ENCODE peak calls at places on chromosomes 7 and 10, in eight cellular contexts. S is H7, K is neural progenitor cell, E is BE2C, Q is endodermal cell, W is tibial artery, H is uterus, C is aorta. J is an unnamed sample. For H3K27me3 and H3K36me3, the result is how much of the 10 kb centered on the place peaks cover.

GRCh38 chr7:126303926-126304325 is 948.8 kb downstream of the GRM8 start:
- DNase-seq in W (no peak), H (no peak), E (no peak), C (no peak), K (no peak), Q (no peak), S (no peak), J (no peak)

GRCh38 chr7:114431198-114431597 is 16.6 kb downstream of the FOXP2 start:
- DNase-seq in K (peak), E (no peak), H (no peak), W (no peak), Q (no peak), S (no peak), C (no peak), J (no peak)

GRCh38 chr7:87543623-87544022 is 57.1 kb downstream of the ABCB1 start:
- DNase-seq in C (no peak), E (no peak), W (no peak), K (no peak), H (no peak), Q (no peak), S (no peak), J (no peak)

GRCh38 chr7:16940777-16941176 is 59.0 kb upstream of the AGR3 start:
- DNase-seq in K (no peak), Q (no peak), S (no peak), E (no peak), H (no peak), C (no peak), W (no peak), J (no peak)

GRCh38 chr10:119060107-119060506 is 20.5 kb downstream of the EIF3A start:
- DNase-seq in K (no peak), S (no peak), W (no peak), C (no peak), E (no peak), Q (no peak), H (no peak), J (no peak)

GRCh38 chr10:28291881-28292297 is 11.0 kb downstream of the MPP7 start:
- DNase-seq in K (no peak), E (no peak), C (no peak), Q (no peak), H (no peak), S (no peak), W (no peak), J (peak)

GRCh38 chr10:21424511-21424910 is 101.0 kb downstream of the SKIDA1 start:
- DNase-seq in C (no peak), S (no peak), E (no peak), H (no peak), W (no peak), Q (no peak), K (no peak), J (no peak)

GRCh38 chr10:78170026-78170475 is 136.4 kb downstream of the RPS24 start:
- DNase-seq in W (no peak), Q (no peak), K (no peak), E (no peak), H (no peak), S (no peak), C (no peak), J (no peak)

GRCh38 chr10:78778446-78779338 is 290.1 kb upstream of the ZMIZ1 start:
- DNase-seq in H (no peak), Q (peak), C (no peak), E (no peak), K (no peak), S (no peak), W (no peak), J (no peak)

GRCh38 chr10:8365935-8366911 is 311.7 kb downstream of the GATA3 start:
- DNase-seq in H (no peak), C (no peak), K (no peak), Q (no peak), S (peak), E (no peak), W (no peak), J (no peak)

GRCh38 chr7:70134029-70134445 is 535.8 kb downstream of the AUTS2 start:
- DNase-seq in C (no peak), W (no peak), S (no peak), H (no peak), E (peak), K (no peak), Q (no peak), J (peak)

GRCh38 chr7:98399462-98399861 is 1.4 kb downstream of the BAIAP2L1 start:
- DNase-seq in H (no peak), K (peak), S (no peak), Q (no peak), W (no peak), E (no peak), C (no peak), J (peak)

GRCh38 chr10:30366351-30366750 is 17.3 kb upstream of the MTPAP start:
- DNase-seq in W (no peak), K (no peak), E (no peak), C (no peak), S (no peak), H (no peak), Q (no peak), J (no peak)

GRCh38 chr10:3067045-3067858 is at the start of gene PFKP:
- DNase-seq in W (no peak), S (peak), C (peak), Q (peak), E (peak), K (peak), H (peak), J (peak)

GRCh38 chr10:59006511-59007306 is 169.7 kb upstream of the PHYHIPL start:
- DNase-seq in E (no peak), C (no peak), K (no peak), S (no peak), Q (no peak), H (peak), W (peak), J (peak)

GRCh38 chr7:133284092-133284491 is 31.2 kb downstream of the EXOC4 start:
- DNase-seq in C (no peak), Q (no peak), K (no peak), W (no peak), H (no peak), E (no peak), S (no peak), J (no peak)

GRCh38 chr10:113015201-113015600 is 65.2 kb downstream of the TCF7L2 start:
- DNase-seq in W (no peak), S (peak), E (no peak), K (no peak), H (no peak), C (no peak), Q (no peak), J (no peak)

GRCh38 chr7:20598479-20599419 is 16.7 kb upstream of the ABCB5 start:
- DNase-seq in W (no peak), H (no peak), S (peak), E (no peak), C (no peak), K (peak), Q (no peak), J (peak)

GRCh38 chr10:91347529-91347928 is 62.6 kb upstream of the HECTD2 start:
- DNase-seq in E (no peak), W (no peak), Q (no peak), H (no peak), C (no peak), K (no peak), S (no peak), J (no peak)

GRCh38 chr10:22597142-22597541 is 117.2 kb downstream of the PIP4K2A start:
- DNase-seq in W (no peak), H (no peak), S (no peak), Q (peak), K (no peak), E (no peak), C (no peak), J (no peak)

GRCh38 chr7:35004531-35005096 is 32.7 kb downstream of the DPY19L1 start:
- DNase-seq in C (no peak), S (no peak), K (peak), E (peak), W (no peak), Q (no peak), H (no peak), J (no peak)

GRCh38 chr10:131178956-131179355 is 132.6 kb downstream of the TCERG1L start:
- DNase-seq in S (no peak), Q (peak), H (no peak), W (no peak), E (no peak), K (no peak), C (no peak), J (no peak)

GRCh38 chr10:92850186-92850585 is 1.9 kb downstream of the EXOC6 start:
- DNase-seq in Q (no peak), H (no peak), S (no peak), C (no peak), W (no peak), E (no peak), K (no peak), J (no peak)

DNA sequence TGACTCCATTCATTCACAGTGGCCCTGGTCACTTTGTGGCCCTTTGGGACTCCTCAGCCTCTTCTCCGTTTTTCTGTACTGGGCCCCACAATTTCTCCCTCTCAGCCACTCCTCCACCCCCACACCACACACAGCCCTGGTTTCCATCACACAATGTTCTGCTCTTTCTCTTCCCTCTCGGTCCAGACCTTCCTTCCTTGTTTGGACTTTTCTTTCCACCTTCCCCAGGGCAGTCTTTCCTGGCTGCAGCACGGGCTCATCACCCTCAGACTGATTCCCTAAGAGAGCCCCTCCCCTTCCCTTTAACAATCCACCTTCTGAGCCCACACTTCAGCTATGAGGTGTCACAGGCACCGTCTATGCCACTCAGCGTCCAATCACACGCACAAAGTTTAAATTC is 25.7 kb downstream of the CPXM2 start:
- DNase-seq in C (no peak), W (no peak), H (no peak), S (no peak), K (no peak), E (no peak), Q (no peak), J (no peak)
- H3K27me3 ChIP-seq in C (under half), W (under half), H (under half), S (under half), K (under half), E (under half), Q (under half), J (under half)

GRCh38 chr10:122230222-122230621 is 40.9 kb upstream of the BTBD16 start:
- DNase-seq in W (no peak), K (no peak), Q (no peak), S (no peak), E (no peak), C (no peak), H (no peak), J (no peak)

GRCh38 chr10:122233857-122234348 is 37.2 kb upstream of the BTBD16 start:
- DNase-seq in E (peak), C (no peak), S (no peak), H (no peak), K (no peak), Q (no peak), W (no peak), J (no peak)

GRCh38 chr10:122229678-122230077 is 41.4 kb upstream of the BTBD16 start:
- DNase-seq in S (no peak), H (no peak), C (no peak), K (no peak), E (no peak), W (no peak), Q (no peak), J (no peak)

GRCh38 chr10:122234416-122234815 is 36.7 kb upstream of the BTBD16 start:
- DNase-seq in S (no peak), H (no peak), K (peak), W (no peak), Q (no peak), E (no peak), C (no peak), J (no peak)

GRCh38 chr10:122232781-122233180 is 38.3 kb upstream of the BTBD16 start:
- DNase-seq in W (no peak), C (no peak), E (no peak), S (no peak), Q (no peak), H (no peak), K (no peak), J (peak)
- H3K36me3 ChIP-seq in W (half or more), C (under half), E (under half), S (under half), Q (under half), H (under half), K (under half), J (under half)

GRCh38 chr7:142801601-142802295 is 31.0 kb downstream of the PRSS2 start:
- DNase-seq in K (no peak), Q (peak), S (no peak), H (no peak), W (no peak), E (no peak), C (no peak), J (no peak)

GRCh38 chr7:142802301-142802700 is 31.5 kb downstream of the PRSS2 start:
- DNase-seq in H (no peak), W (no peak), K (no peak), C (no peak), E (no peak), Q (no peak), S (no peak), J (no peak)

GRCh38 chr7:142799483-142799882 is 28.7 kb downstream of the PRSS2 start:
- DNase-seq in K (no peak), W (no peak), C (no peak), H (no peak), Q (peak), S (no peak), E (no peak), J (no peak)

GRCh38 chr7:142800103-142800502 is 29.3 kb downstream of the PRSS2 start:
- DNase-seq in K (no peak), Q (no peak), W (no peak), H (no peak), C (no peak), S (no peak), E (no peak), J (no peak)

GRCh38 chr7:142800699-142801260 is 30.0 kb downstream of the PRSS2 start:
- DNase-seq in S (no peak), E (no peak), Q (peak), K (no peak), W (no peak), H (no peak), C (no peak), J (no peak)
- H3K27me3 ChIP-seq in S (under half), E (under half), Q (half or more), K (under half), W (under half), H (under half), C (under half), J (half or more)

GRCh38 chr7:862157-862556 is 14.2 kb upstream of the GET4 start:
- DNase-seq in E (no peak), Q (no peak), H (no peak), S (no peak), K (no peak), W (no peak), C (no peak), J (no peak)
- H3K36me3 ChIP-seq in E (half or more), Q (half or more), H (under half), S (under half), K (under half), W (half or more), C (under half), J (half or more)

DNA sequence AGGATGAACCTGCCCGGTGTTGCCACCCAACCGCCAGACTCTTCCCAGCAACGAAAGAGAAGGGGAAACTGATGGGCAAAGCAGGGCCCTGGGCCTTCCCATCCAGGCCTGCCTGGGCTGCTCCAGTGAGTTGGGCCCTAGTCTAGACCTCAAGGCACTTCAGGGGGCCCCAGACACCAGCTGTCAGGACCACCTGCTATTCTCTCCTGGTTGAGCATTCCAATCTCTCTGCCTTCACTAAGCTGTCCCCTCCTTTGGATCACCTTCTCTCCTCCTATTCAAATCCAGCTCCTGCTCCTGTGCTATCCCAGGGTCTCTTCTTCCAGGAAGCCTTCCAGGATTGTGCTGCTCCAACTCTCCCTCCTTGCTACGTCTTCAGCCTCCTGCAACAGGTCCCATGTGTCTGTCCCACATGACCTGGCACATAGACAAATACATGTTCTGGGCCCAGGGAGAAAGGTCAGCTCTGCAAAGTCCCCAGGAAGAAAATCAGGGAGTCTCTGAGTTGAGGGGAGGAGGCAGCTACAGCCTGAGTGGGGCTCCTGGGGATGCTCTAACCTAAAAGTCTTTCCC is 3.1 kb downstream of the STX1A start:
- DNase-seq in Q (no peak), C (no peak), K (no peak), H (no peak), E (no peak), W (no peak), S (no peak), J (no peak)
- H3K27me3 ChIP-seq in Q (under half), C (under half), K (under half), H (under half), E (under half), W (under half), S (under half), J (under half)

DNA sequence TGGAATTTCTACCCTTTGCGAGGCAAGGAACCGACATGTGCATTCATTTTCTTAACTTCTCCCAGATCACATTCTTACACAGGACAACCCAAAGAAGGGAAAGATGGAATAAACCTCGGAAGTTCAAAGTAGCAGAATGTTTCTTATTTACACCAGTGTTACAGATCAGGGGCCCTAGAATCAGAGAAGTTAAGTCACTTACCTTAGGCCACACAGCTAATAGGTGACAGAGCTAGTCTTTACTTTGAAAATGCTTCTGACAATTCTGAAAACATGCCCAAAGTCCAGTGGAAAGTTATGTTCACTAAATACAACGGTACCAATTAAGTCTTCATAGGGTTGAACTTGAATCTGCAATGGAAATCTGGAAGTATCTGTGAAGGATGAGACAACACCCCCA is 437.7 kb downstream of the DPP6 start:
- DNase-seq in S (no peak), C (no peak), W (no peak), E (no peak), Q (no peak), H (no peak), K (no peak), J (no peak)
- H3K36me3 ChIP-seq in S (under half), C (under half), W (under half), E (under half), Q (under half), H (under half), K (under half), J (under half)

DNA sequence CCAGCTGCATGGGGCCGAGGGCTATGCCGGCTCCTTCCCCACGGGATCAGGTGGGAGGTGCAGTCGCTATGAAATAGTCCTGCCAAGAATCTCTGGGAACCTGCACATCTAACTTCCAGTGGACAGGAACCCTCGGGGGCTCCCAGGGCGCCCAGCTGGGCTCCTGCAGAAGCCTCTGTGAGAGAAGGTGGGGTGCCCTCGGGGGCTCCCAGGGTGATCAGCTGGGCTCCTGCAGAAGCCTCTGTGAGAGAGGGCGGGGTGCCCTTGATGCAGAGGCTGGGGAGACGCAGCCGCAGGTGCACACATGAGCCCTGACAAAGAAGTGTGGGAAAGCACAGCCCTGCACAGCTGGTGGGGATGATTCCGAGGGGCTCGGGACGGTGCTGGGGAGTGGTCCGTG is 5.9 kb downstream of the VENTX start:
- DNase-seq in Q (no peak), H (no peak), K (no peak), W (no peak), S (no peak), C (no peak), E (no peak), J (no peak)
- H3K27me3 ChIP-seq in Q (under half), H (under half), K (under half), W (under half), S (under half), C (under half), E (under half), J (under half)

DNA sequence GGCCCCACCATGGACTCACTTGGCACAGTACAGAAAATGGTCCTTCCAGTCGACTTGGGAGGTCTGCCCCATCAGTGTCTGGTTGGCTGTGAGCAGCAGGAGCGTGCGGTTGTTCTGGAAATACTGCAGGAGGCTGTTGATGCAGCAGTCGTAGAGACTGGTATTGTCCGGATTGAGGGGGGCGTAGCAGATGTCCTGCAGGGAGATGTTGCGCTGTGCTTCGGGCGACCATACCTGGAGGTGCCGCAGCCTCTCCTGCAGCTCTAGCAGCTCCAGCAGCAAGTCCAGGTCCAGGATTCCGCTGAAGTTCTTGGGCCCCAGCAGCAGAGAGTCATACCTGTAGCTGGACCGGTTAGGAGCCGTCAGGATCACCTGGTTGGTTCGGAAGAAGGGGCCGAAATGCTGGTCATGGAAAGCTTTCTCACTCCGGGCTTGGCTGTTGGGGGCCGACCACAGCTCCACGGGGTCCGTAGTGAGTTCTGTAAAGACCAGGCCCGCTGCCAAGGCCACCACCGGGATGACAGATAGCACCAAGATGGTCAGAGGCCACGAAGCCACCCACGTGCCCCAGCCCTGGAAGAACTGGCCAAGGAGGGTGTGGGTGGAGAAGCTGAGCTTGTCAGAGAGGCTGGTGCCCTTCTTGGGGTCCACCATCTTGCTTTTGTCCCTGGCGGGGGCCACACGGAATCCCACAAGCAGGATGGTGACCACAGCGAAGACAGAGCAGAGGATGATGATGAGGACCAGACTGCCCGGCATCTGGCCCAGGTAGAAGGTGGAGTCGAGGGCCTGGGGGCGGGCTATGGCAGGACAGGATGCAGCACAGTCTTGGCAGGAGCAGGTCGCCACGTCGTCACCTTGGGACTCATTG is 2.1 kb downstream of the NPC1L1 start:
- DNase-seq in S (no peak), K (no peak), Q (no peak), C (no peak), E (no peak), W (no peak), H (no peak), J (no peak)
- H3K36me3 ChIP-seq in S (under half), K (under half), Q (under half), C (under half), E (under half), W (under half), H (under half), J (under half)